ENCODE peak calls at places on chromosomes 16 and 17, in ten cellular contexts. K is stimulated activated CD4-positive, alpha-beta T cell treated with anti-CD3 and anti-CD28 coated beads, Interleukin-1b, Interleukin-23, amount 100 ng/mL, for 1 hour; S is CD8-positive, alpha-beta memory T cell; I is fibroblast of the conjunctiva; E is neural crest cell; J is stimulated activated CD8-positive, alpha-beta memory T cell treated with anti-CD3 and anti-CD28 coated beads, Interleukin-4, amount 100 ng/mL, for 4 hours; N is spleen; H is memory B cell; T is AG10803; U is DMS79. X is an unnamed sample.

GRCh38 chr17:39217734-39218369 is 7.9 kb downstream of the STAC2 start:
- DNase-seq in K (no peak), S (no peak), I (no peak), E (no peak), J (no peak), N (no peak), H (no peak), T (no peak), U (no peak), X (no peak)

GRCh38 chr16:86338403-86339115 is 171.8 kb upstream of the FOXF1 start:
- DNase-seq in K (no peak), S (no peak), I (no peak), E (no peak), J (no peak), N (no peak), H (no peak), T (no peak), U (no peak), X (no peak)

GRCh38 chr17:10041916-10042588 is 137.0 kb upstream of the RCVRN start:
- DNase-seq in K (no peak), S (no peak), I (no peak), E (no peak), J (no peak), N (no peak), H (no peak), T (peak), U (no peak), X (peak)

GRCh38 chr17:58318627-58319180 is 9.9 kb downstream of the TSPOAP1 start:
- DNase-seq in K (no peak), S (no peak), I (no peak), E (no peak), J (no peak), N (peak), H (no peak), T (no peak), U (no peak), X (no peak)

GRCh38 chr17:28725166-28725659 is 820 bp downstream of the TLCD1 start:
- DNase-seq in K (no peak), S (no peak), I (no peak), E (no peak), J (no peak), N (no peak), H (no peak), T (peak), U (no peak), X (no peak)

GRCh38 chr17:61809816-61810392 is 53.4 kb downstream of the BRIP1 start:
- DNase-seq in K (no peak), S (no peak), I (peak), E (no peak), J (no peak), N (no peak), H (no peak), T (peak), U (no peak), X (no peak)

GRCh38 chr16:50257876-50258275 is 8.5 kb upstream of the ADCY7 start:
- DNase-seq in K (no peak), S (no peak), I (no peak), E (no peak), J (no peak), N (no peak), H (no peak), T (no peak), U (no peak), X (no peak)

GRCh38 chr17:81702934-81703746 is at the start of gene MRPL12:
- DNase-seq in K (peak), S (peak), I (peak), E (peak), J (peak), N (peak), H (peak), T (peak), U (peak), X (peak)

GRCh38 chr17:61739002-61739401 is 124.3 kb downstream of the BRIP1 start:
- DNase-seq in K (no peak), S (no peak), I (no peak), E (no peak), J (no peak), N (no peak), H (no peak), T (no peak), U (no peak), X (no peak)

GRCh38 chr16:88905563-88905962 is 39.1 kb upstream of the PABPN1L start:
- DNase-seq in K (no peak), S (no peak), I (no peak), E (no peak), J (no peak), N (no peak), H (no peak), T (no peak), U (no peak), X (peak)